ENCODE peak calls at places on chromosomes 12 and 14, in six cellular contexts. N is psoas muscle, T is OCI-LY7, Y is H9, Q is HCT116, S is H1. A is an unnamed sample.

GRCh38 chr12:18382486-18382885 is 121.2 kb downstream of the PIK3C2G start:
- DNase-seq in N (no peak), T (no peak), Y (no peak), Q (no peak), S (no peak), A (no peak)

GRCh38 chr12:126700115-126700514 is 1566.9 kb upstream of the TMEM132C start:
- DNase-seq in N (no peak), T (no peak), Y (no peak), Q (no peak), S (no peak), A (no peak)

GRCh38 chr12:12870454-12870853 is 20.9 kb upstream of the GPRC5A start:
- DNase-seq in N (no peak), T (no peak), Y (no peak), Q (peak; percentile 95), S (no peak), A (no peak)

GRCh38 chr14:54817506-54817905 is 85.1 kb downstream of the GCH1 start:
- DNase-seq in N (no peak), T (no peak), Y (no peak), Q (no peak), S (no peak), A (no peak)

GRCh38 chr12:64526859-64527258 is 74.9 kb downstream of the TBK1 start:
- DNase-seq in N (no peak), T (no peak), Y (no peak), Q (no peak), S (no peak), A (no peak)

GRCh38 chr14:97446087-97446486 is 648.9 kb downstream of the VRK1 start:
- DNase-seq in N (no peak), T (no peak), Y (no peak), Q (no peak), S (no peak), A (no peak)

GRCh38 chr14:96268426-96269358 is 12.7 kb downstream of the BDKRB1 start:
- DNase-seq in N (peak; percentile 65), T (no peak), Y (peak; percentile 19), Q (no peak), S (peak; percentile 33), A (no peak)

GRCh38 chr12:90250766-90251165 is 542.1 kb upstream of the ATP2B1 start:
- DNase-seq in N (peak; percentile 15), T (no peak), Y (no peak), Q (no peak), S (no peak), A (peak; percentile 23)

GRCh38 chr14:75303415-75303814 is 24.8 kb downstream of the FOS start:
- DNase-seq in N (peak; percentile 42), T (peak; percentile 80), Y (peak; percentile 73), Q (peak; percentile 60), S (peak; percentile 65), A (peak; percentile 58)

GRCh38 chr12:69329669-69330428 is 18.3 kb upstream of the LYZ start:
- DNase-seq in N (no peak), T (peak; percentile 47), Y (no peak), Q (no peak), S (no peak), A (no peak)

GRCh38 chr14:95359974-95360826 is 40.5 kb upstream of the CLMN start:
- DNase-seq in N (no peak), T (no peak), Y (peak; percentile 73), Q (no peak), S (peak; percentile 65), A (no peak)

GRCh38 chr12:6494351-6494743 is 445 bp downstream of the NCAPD2 start:
- DNase-seq in N (no peak), T (no peak), Y (no peak), Q (no peak), S (no peak), A (no peak)

GRCh38 chr14:60002819-60003492 is 83.0 kb downstream of the LRRC9 start:
- DNase-seq in N (peak; percentile 75), T (no peak), Y (no peak), Q (no peak), S (no peak), A (peak; percentile 92)

GRCh38 chr12:49296836-49297694 is 2.1 kb downstream of the PRPH start:
- DNase-seq in N (no peak), T (no peak), Y (peak; percentile 95), Q (peak; percentile 62), S (peak; percentile 81), A (no peak)

GRCh38 chr12:84706374-84706773 is 206.2 kb downstream of the SLC6A15 start:
- DNase-seq in N (no peak), T (no peak), Y (no peak), Q (no peak), S (no peak), A (no peak)

GRCh38 chr12:88553941-88554658 is 26.2 kb downstream of the KITLG start:
- DNase-seq in N (no peak), T (no peak), Y (no peak), Q (peak; percentile 49), S (no peak), A (peak; percentile 13)

GRCh38 chr12:94126067-94126466 is 22.3 kb upstream of the PLXNC1 start:
- DNase-seq in N (no peak), T (no peak), Y (no peak), Q (no peak), S (no peak), A (no peak)

GRCh38 chr14:54975856-54976255 is 51.0 kb downstream of the WDHD1 start:
- DNase-seq in N (no peak), T (no peak), Y (no peak), Q (no peak), S (no peak), A (no peak)

GRCh38 chr12:66103011-66103913 is 27.3 kb downstream of the LLPH start:
- DNase-seq in N (no peak), T (no peak), Y (peak; percentile 64), Q (peak; percentile 24), S (peak; percentile 74), A (no peak)

GRCh38 chr12:72349491-72349890 is 77.3 kb downstream of the TRHDE start:
- DNase-seq in N (no peak), T (no peak), Y (no peak), Q (no peak), S (no peak), A (no peak)

DNA sequence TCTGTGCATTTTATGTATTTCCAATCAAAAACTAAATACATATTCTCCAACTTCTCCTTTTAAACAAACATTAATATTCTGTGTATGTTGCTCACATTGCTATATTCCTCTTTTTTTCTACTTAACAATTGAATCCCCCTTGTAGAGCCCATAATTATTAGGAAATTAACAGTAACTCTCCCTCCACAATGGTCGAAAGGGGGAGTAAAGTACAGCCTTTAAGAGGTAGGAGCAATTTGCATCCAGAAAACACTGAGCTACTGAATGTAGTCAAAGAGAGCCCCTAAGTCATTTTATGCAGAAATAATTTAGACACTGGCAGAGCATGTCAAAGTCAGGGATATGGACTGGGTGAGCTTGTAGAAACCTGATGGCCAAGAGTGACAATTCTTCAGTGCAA is 57.2 kb upstream of the SCN8A start:
- DNase-seq in N (no peak), T (no peak), Y (peak; percentile 23), Q (no peak), S (no peak), A (no peak)
- TF ChIP-seq CTCF in N (no peak), T (peak; percentile 23), Y (peak; percentile 53), Q (no peak), S (no peak), A (no peak)

GRCh38 chr12:47876404-47876960 is 28.3 kb downstream of the VDR start:
- DNase-seq in N (no peak), T (no peak), Y (no peak), Q (no peak), S (no peak), A (no peak)

GRCh38 chr12:47878918-47879481 is 25.8 kb downstream of the VDR start:
- DNase-seq in N (no peak), T (no peak), Y (no peak), Q (no peak), S (no peak), A (no peak)

GRCh38 chr12:47881041-47881440 is 23.8 kb downstream of the VDR start:
- DNase-seq in N (no peak), T (no peak), Y (no peak), Q (no peak), S (no peak), A (no peak)

GRCh38 chr12:47877081-47877480 is 27.7 kb downstream of the VDR start:
- DNase-seq in N (no peak), T (no peak), Y (no peak), Q (no peak), S (no peak), A (no peak)

GRCh38 chr12:47878293-47878917 is 26.4 kb downstream of the VDR start:
- DNase-seq in N (no peak), T (no peak), Y (no peak), Q (no peak), S (no peak), A (no peak)
- H3K4me1 ChIP-seq in N (no peaks in the 10 kb centered on the region), T (peaks cover 29% of the 10 kb centered on the region), Y (peaks cover 4% of the 10 kb centered on the region), Q (peaks cover 21% of the 10 kb centered on the region), S (no peaks in the 10 kb centered on the region), A (no peaks in the 10 kb centered on the region)

GRCh38 chr12:106918746-106919145 is 37.0 kb upstream of the TMEM263 start:
- DNase-seq in N (no peak), T (peak; percentile 35), Y (peak; percentile 67), Q (peak; percentile 6), S (no peak), A (no peak)
- TF ChIP-seq CTCF in N (no peak), T (peak; percentile 79), Y (peak; percentile 89), Q (peak; percentile 62), S (no peak), A (no peak)

GRCh38 chr12:46370380-46370734 is 2.2 kb downstream of the SLC38A2 start:
- DNase-seq in N (no peak), T (no peak), Y (no peak), Q (no peak), S (no peak), A (no peak)
- H3K4me1 ChIP-seq in N (peaks cover 62% of the 10 kb centered on the region), T (peaks cover 24% of the 10 kb centered on the region), Y (no peaks in the 10 kb centered on the region), Q (peaks cover 76% of the 10 kb centered on the region), S (peaks cover 15% of the 10 kb centered on the region), A (peaks cover 65% of the 10 kb centered on the region)